ENCODE peak calls at places on chromosomes 3 and 15, in six cellular contexts. I is A549, S is endothelial cell of umbilical vein, J is WTC11, Q is GM12878, Z is HCT116. A is an unnamed sample.

GRCh38 chr3:65858749-65859148 is 180.0 kb downstream of the MAGI1 start:
- DNase-seq in Z (no peak), Q (no peak), S (no peak), J (no peak), I (no peak), A (no peak)

GRCh38 chr3:73575519-73575918 is 49.2 kb downstream of the PDZRN3 start:
- DNase-seq in J (no peak), S (no peak), Z (no peak), Q (no peak), I (no peak), A (no peak)

GRCh38 chr3:53811143-53811915 is 34.9 kb downstream of the CHDH start:
- DNase-seq in S (no peak), Z (no peak), I (no peak), Q (no peak), J (no peak), A (no peak)

GRCh38 chr3:25507811-25508210 is 79.7 kb downstream of the RARB start:
- DNase-seq in I (no peak), Q (no peak), J (no peak), S (no peak), Z (no peak), A (no peak)

GRCh38 chr3:107685383-107685782 is 162.6 kb downstream of the BBX start:
- DNase-seq in I (no peak), Z (no peak), Q (no peak), J (no peak), S (no peak), A (no peak)

GRCh38 chr3:65831733-65832425 is 206.8 kb downstream of the MAGI1 start:
- DNase-seq in S (no peak), I (no peak), J (no peak), Z (no peak), Q (no peak), A (no peak)

GRCh38 chr15:45943255-45943654 is 308.4 kb downstream of the SQOR start:
- DNase-seq in Q (no peak), Z (no peak), I (peak), S (no peak), J (no peak), A (no peak)

GRCh38 chr15:41824062-41824745 is 3.7 kb upstream of the JMJD7 start:
- DNase-seq in Q (no peak), J (no peak), Z (no peak), I (no peak), S (no peak), A (no peak)

GRCh38 chr3:15556512-15556911 is 35.0 kb upstream of the COLQ start:
- DNase-seq in S (no peak), I (no peak), J (no peak), Z (no peak), Q (peak), A (peak)

GRCh38 chr3:155772801-155773200 is 27.9 kb upstream of the PLCH1 start:
- DNase-seq in S (no peak), I (no peak), J (no peak), Z (no peak), Q (no peak), A (no peak)

GRCh38 chr3:113034011-113034410 is 43.2 kb downstream of the GTPBP8 start:
- DNase-seq in I (no peak), Q (no peak), Z (no peak), S (no peak), J (no peak), A (no peak)

GRCh38 chr15:77764095-77764494 is 131.4 kb upstream of the LINGO1 start:
- DNase-seq in J (no peak), I (no peak), Q (no peak), S (no peak), Z (no peak), A (no peak)

GRCh38 chr3:171018151-171018935 is 8.2 kb downstream of the SLC2A2 start:
- DNase-seq in I (no peak), J (peak), Q (no peak), S (no peak), Z (no peak), A (peak)

GRCh38 chr15:60480888-60481287 is 1.9 kb upstream of the ICE2 start:
- DNase-seq in Z (no peak), J (no peak), Q (no peak), I (no peak), S (no peak), A (no peak)

GRCh38 chr15:25415217-25415616 is 23.6 kb downstream of the UBE3A start:
- DNase-seq in J (no peak), Q (no peak), I (no peak), S (no peak), Z (no peak), A (no peak)

GRCh38 chr15:74128785-74129350 is 1.5 kb upstream of the ISLR2 start:
- DNase-seq in S (no peak), Z (no peak), I (no peak), J (no peak), Q (no peak), A (no peak)

GRCh38 chr3:34675383-34676120 is 877.1 kb downstream of the PDCD6IP start:
- DNase-seq in Q (no peak), Z (no peak), S (no peak), I (no peak), J (no peak), A (no peak)

GRCh38 chr15:88378259-88378658 is 88.9 kb downstream of the MRPL46 start:
- DNase-seq in I (no peak), Z (no peak), S (no peak), Q (no peak), J (no peak), A (no peak)

GRCh38 chr3:192514081-192514753 is 213.1 kb downstream of the FGF12 start:
- DNase-seq in S (peak), J (peak), I (peak), Q (no peak), Z (no peak), A (peak)

GRCh38 chr15:64847876-64848716 is 6.4 kb downstream of the PLEKHO2 start:
- DNase-seq in Q (no peak), J (no peak), I (no peak), Z (no peak), S (no peak), A (no peak)

GRCh38 chr15:64854526-64854925 is 12.8 kb downstream of the PLEKHO2 start:
- DNase-seq in Q (no peak), S (no peak), J (no peak), I (no peak), Z (no peak), A (no peak)

GRCh38 chr15:64854041-64854440 is 12.3 kb downstream of the PLEKHO2 start:
- DNase-seq in S (no peak), I (no peak), J (no peak), Q (no peak), Z (no peak), A (no peak)

GRCh38 chr15:64850778-64851502 is 9.2 kb downstream of the PLEKHO2 start:
- DNase-seq in Z (no peak), S (no peak), I (no peak), J (no peak), Q (no peak), A (no peak)

GRCh38 chr15:64851503-64851840 is 9.8 kb downstream of the PLEKHO2 start:
- DNase-seq in J (no peak), Q (no peak), S (no peak), Z (no peak), I (no peak), A (peak)
- TF ChIP-seq MAX in J (no peak), Q (no peak), S (no peak), Z (no peak), I (no peak), A (no peak)

DNA sequence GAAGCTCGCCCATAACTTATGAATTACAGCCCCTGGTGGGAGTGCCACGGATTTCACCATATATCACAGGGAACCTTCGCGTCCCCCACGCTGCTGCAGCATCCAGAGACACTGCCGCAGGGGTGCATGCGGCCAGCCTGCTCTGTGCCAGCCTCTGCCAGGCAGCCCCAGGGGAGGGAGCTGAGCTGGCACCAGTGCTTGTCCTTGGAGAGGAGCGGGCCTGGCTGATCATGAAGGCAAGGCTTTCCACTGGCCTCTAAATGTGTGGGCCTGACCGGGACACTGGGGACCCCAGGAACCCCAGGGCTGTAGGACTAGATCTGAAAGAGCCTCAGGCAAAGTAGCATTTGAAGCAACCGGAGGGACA is 114.3 kb downstream of the ETFA start:
- DNase-seq in J (no peak), S (no peak), I (no peak), Z (no peak), Q (no peak), A (no peak)
- TF ChIP-seq MAX in J (no peak), S (no peak), I (no peak), Z (no peak), Q (no peak), A (no peak)

GRCh38 chr3:127426444-127427168 is 138.8 kb upstream of the PRR20G start:
- DNase-seq in Q (no peak), J (no peak), S (no peak), Z (no peak), I (no peak), A (no peak)
- TF ChIP-seq MAX in Q (no peak), J (no peak), S (no peak), Z (no peak), I (no peak), A (no peak)

GRCh38 chr15:84734794-84735479 is 13.5 kb upstream of the ZNF592 start:
- DNase-seq in Z (peak), S (no peak), Q (peak), I (peak), J (peak), A (peak)
- TF ChIP-seq MAX in Z (peak), S (no peak), Q (no peak), I (peak), J (peak), A (no peak)

GRCh38 chr15:27133244-27133643 is 162.3 kb downstream of the GABRG3 start:
- DNase-seq in J (no peak), I (no peak), Z (no peak), Q (no peak), S (no peak), A (peak)

GRCh38 chr15:27134481-27134880 is 163.5 kb downstream of the GABRG3 start:
- DNase-seq in S (no peak), J (no peak), Z (no peak), I (no peak), Q (no peak), A (no peak)

DNA sequence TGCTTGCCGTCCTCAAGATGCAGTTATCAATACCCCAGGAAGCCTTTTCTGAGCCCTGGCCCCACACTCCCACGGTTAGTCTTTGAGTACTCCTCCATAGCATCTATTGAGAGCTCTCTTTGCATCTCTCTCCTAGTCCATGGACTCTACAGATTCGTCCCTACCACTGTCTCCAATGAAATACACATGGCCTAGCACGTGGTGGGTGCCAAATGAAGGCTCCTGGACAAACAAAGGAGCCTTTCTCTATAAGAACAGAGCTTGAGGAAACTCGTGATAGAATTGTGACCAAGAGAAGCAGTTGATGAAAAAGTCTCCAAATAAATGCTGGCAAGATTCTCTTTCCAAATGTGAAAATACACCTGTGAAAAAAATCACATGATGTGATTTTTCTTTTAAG is 166.1 kb downstream of the GABRG3 start:
- DNase-seq in S (no peak), Q (no peak), J (no peak), Z (no peak), I (no peak), A (no peak)
- TF ChIP-seq MAX in S (no peak), Q (no peak), J (no peak), Z (no peak), I (no peak), A (no peak)

GRCh38 chr3:172456404-172456803 is 8.1 kb upstream of the GHSR start:
- DNase-seq in I (no peak), Z (no peak), S (no peak), J (no peak), Q (no peak), A (no peak)
- TF ChIP-seq MAX in I (no peak), Z (no peak), S (no peak), J (no peak), Q (no peak), A (no peak)

DNA sequence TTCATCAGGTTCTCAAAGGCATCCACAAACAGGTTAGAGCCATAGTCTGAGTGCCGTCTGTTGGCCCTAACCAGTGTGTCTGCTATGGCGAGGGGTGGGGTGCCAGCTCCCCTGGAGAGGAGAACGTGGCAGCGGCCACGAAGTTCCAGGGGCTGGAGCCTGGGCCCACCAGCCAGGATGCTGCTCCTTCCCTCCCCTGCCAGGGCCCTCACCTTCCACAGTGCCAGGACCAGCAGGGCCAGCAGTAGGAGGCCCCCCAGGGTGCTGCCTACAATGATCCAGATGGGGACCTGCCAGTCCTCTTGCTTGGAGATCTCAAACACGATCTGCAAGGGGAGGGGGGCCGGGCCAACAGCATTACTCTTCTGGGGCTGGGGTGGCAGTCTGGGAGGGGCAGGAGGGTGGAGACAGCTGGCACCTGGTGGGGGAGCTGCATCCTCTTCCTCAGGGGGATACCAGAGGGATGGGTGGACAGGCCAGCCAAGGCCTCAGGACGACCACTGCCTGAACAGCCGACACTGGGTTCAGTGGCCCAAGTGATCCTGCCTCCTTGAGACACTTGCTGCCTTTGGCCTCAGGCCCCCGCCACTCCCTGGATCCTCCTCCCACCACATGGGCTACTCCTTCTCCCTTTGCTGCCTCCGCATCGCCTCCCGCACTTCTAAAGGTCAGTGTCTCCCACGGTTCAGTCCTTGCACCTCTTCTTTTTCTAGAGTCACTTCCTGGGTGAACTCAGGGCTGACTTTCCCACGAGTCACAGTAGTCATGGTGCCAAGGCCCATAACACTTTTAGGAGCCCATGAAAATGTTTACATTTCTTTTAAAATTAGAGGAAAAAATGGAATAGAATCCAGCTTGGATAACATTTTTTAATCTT is 26.3 kb downstream of the FEM1B start:
- DNase-seq in S (no peak), Q (no peak), I (peak), J (no peak), Z (no peak), A (peak)
- TF ChIP-seq MAX in S (no peak), Q (no peak), I (no peak), J (no peak), Z (no peak), A (no peak)

DNA sequence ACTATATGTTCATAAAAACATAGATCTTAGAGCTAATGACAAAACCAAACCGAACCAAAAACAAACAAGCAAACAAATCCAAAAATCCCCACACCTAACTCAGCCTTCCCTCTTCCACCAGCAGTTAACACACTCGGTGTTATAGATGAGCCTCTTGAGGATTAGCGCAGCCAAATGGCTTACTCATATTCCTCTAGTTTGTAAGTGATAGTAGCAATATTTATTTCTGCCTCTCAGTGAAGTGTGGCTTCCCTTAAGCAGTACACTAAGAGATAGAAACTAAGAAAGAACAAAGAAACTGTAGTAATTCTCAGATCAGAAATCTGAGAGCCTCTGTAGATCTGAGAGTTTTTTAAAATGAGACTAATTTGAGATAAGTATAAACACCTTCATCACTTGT is 2.4 kb upstream of the NCEH1 start:
- DNase-seq in Q (no peak), Z (no peak), S (no peak), J (no peak), I (no peak), A (no peak)
- TF ChIP-seq MAX in Q (no peak), Z (no peak), S (no peak), J (no peak), I (no peak), A (no peak)

GRCh38 chr15:63022181-63022580 is 20.4 kb upstream of the TPM1 start:
- DNase-seq in Q (no peak), I (no peak), S (no peak), Z (no peak), J (no peak), A (no peak)

GRCh38 chr15:63020128-63020527 is 22.4 kb upstream of the TPM1 start:
- DNase-seq in Z (no peak), S (no peak), Q (no peak), I (no peak), J (no peak), A (no peak)

GRCh38 chr15:63018639-63019038 is 23.9 kb upstream of the TPM1 start:
- DNase-seq in J (no peak), Q (no peak), I (no peak), Z (no peak), S (no peak), A (peak)

GRCh38 chr15:63021031-63021430 is 21.5 kb upstream of the TPM1 start:
- DNase-seq in Z (no peak), J (no peak), Q (no peak), S (no peak), I (no peak), A (no peak)

DNA sequence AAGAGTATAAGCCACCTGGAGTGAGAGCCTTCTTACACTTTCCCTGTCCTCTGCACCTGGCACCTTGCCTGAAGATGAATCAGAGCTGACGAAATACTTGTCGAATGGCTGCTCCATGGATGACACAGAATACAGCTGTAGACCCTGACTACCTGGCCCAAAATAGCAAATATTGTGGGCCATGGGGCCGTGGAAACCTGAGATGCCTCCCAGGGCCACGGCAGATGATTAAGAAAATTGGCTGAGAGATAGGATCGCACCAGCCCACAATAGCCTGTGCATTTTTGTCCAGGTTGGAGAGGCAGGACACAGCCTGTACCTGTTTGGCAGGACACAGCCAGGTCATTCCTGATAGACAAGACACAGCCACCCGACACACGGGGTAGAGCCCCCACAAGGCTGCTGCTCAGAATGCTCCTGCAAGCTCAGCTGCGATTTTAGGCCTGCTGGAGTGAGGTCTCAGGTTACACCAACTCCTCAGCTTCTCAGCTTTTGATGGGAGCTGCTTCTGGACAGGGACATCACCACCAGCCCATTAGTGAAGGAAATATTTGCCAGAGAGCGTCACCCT is 22.9 kb upstream of the TPM1 start:
- DNase-seq in J (peak), Q (no peak), S (peak), Z (peak), I (peak), A (no peak)
- TF ChIP-seq MAX in J (no peak), Q (no peak), S (no peak), Z (peak), I (peak), A (no peak)

GRCh38 chr3:183156266-183156665 is 6.3 kb downstream of the LAMP3 start:
- DNase-seq in S (no peak), I (no peak), Z (no peak), Q (no peak), J (no peak), A (no peak)

GRCh38 chr3:183160616-183161015 is 1.9 kb downstream of the LAMP3 start:
- DNase-seq in Q (no peak), J (no peak), Z (no peak), S (peak), I (no peak), A (no peak)

GRCh38 chr3:183159319-183159718 is 3.2 kb downstream of the LAMP3 start:
- DNase-seq in Z (no peak), J (no peak), I (no peak), Q (no peak), S (no peak), A (peak)

GRCh38 chr3:183158113-183158512 is 4.4 kb downstream of the LAMP3 start:
- DNase-seq in Q (no peak), Z (no peak), S (no peak), J (no peak), I (no peak), A (no peak)

DNA sequence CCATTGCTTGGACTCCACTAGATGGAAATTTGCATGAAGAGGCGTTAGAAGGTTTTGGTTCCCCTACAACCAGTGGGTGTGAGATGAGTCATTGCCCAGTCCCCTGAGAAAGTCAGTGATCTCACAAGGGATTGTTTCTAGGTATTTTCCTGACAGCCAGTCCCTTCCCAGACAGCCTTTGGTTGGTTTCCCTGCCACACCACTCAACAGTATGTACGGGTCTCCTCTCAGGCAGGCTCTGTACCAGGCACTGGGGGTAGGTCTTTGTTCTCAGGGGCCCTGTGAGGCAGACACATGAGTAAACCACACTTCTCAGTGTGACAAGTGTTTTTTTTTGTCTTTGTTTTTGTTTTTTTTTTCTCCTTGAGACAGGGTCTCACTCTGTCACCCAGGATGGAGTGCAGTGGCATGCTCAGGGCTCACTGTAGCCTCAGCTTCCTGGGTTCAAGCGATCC is 4.0 kb downstream of the LAMP3 start:
- DNase-seq in J (no peak), Z (no peak), S (no peak), I (no peak), Q (peak), A (peak)
- TF ChIP-seq MAX in J (no peak), Z (no peak), S (no peak), I (no peak), Q (no peak), A (no peak)